ENCODE peak calls at places on chromosomes 1 and 21, in four cellular contexts. G is HepG2, P is GM12878, N is K562. U is an unnamed sample.

GRCh38 chr21:38223893-38224540 is 32.8 kb upstream of the KCNJ15 start:
- DNase-seq in G (no peak), P (no peak), N (no peak), U (peak)

GRCh38 chr1:174969977-174970376 is 29.8 kb upstream of the CACYBP start:
- DNase-seq in G (no peak), P (no peak), N (no peak), U (no peak)

GRCh38 chr1:56925193-56925592 is 40.6 kb downstream of the C8B start:
- DNase-seq in G (no peak), P (no peak), N (no peak), U (no peak)

GRCh38 chr1:209456878-209457277 is 126.6 kb upstream of the CAMK1G start:
- DNase-seq in G (no peak), P (no peak), N (no peak), U (no peak)

GRCh38 chr21:43734830-43735229 is 15.9 kb downstream of the PDXK start:
- DNase-seq in G (no peak), P (no peak), N (no peak), U (no peak)

GRCh38 chr21:30958737-30959136 is 77.4 kb upstream of the KRTAP11-1 start:
- DNase-seq in G (no peak), P (no peak), N (no peak), U (no peak)

GRCh38 chr21:29250642-29251041 is 48.1 kb upstream of the BACH1 start:
- DNase-seq in G (no peak), P (no peak), N (no peak), U (no peak)

GRCh38 chr1:219542828-219543518 is 69.9 kb downstream of the ZC3H11B start:
- DNase-seq in G (no peak), P (no peak), N (no peak), U (no peak)

GRCh38 chr1:55869050-55869449 is 653.9 kb upstream of the USP24 start:
- DNase-seq in G (no peak), P (no peak), N (no peak), U (no peak)

GRCh38 chr1:95027046-95027445 is 45.7 kb downstream of the ALG14 start:
- DNase-seq in G (no peak), P (no peak), N (no peak), U (no peak)

GRCh38 chr1:156387899-156388813 is 19.1 kb downstream of the RHBG start:
- DNase-seq in G (peak), P (no peak), N (no peak), U (peak)

GRCh38 chr1:159918041-159918917 is 7.0 kb downstream of the TAGLN2 start:
- DNase-seq in G (no peak), P (no peak), N (no peak), U (peak)

GRCh38 chr1:201490708-201491131 is 16.2 kb downstream of the CSRP1 start:
- DNase-seq in G (no peak), P (no peak), N (no peak), U (no peak)

GRCh38 chr21:20424943-20425342 is 573.3 kb upstream of the NCAM2 start:
- DNase-seq in G (no peak), P (no peak), N (no peak), U (peak)

GRCh38 chr1:3504823-3505155 is 50.3 kb downstream of the ARHGEF16 start:
- DNase-seq in G (no peak), P (no peak), N (no peak), U (no peak)

GRCh38 chr1:34721241-34721640 is 33.6 kb upstream of the GJB5 start:
- DNase-seq in G (no peak), P (no peak), N (no peak), U (no peak)

GRCh38 chr1:43069481-43070050 is 102.5 kb downstream of the EBNA1BP2 start:
- DNase-seq in G (peak), P (no peak), N (no peak), U (peak)
- TF ChIP-seq TCF7 in G (no peak), P (no peak), N (no peak), U (no peak)

GRCh38 chr1:66652556-66652955 is 99.7 kb upstream of the DYNLT5 start:
- DNase-seq in G (no peak), P (no peak), N (no peak), U (no peak)
- TF ChIP-seq ESRRA in G (no peak), P (no peak), N (no peak), U (no peak)

GRCh38 chr1:172287207-172287606 is 133.3 kb upstream of the C1orf105 start:
- DNase-seq in G (no peak), P (no peak), N (no peak), U (no peak)
- TF ChIP-seq ETV6 in G (no peak), P (no peak), N (no peak), U (no peak)

DNA sequence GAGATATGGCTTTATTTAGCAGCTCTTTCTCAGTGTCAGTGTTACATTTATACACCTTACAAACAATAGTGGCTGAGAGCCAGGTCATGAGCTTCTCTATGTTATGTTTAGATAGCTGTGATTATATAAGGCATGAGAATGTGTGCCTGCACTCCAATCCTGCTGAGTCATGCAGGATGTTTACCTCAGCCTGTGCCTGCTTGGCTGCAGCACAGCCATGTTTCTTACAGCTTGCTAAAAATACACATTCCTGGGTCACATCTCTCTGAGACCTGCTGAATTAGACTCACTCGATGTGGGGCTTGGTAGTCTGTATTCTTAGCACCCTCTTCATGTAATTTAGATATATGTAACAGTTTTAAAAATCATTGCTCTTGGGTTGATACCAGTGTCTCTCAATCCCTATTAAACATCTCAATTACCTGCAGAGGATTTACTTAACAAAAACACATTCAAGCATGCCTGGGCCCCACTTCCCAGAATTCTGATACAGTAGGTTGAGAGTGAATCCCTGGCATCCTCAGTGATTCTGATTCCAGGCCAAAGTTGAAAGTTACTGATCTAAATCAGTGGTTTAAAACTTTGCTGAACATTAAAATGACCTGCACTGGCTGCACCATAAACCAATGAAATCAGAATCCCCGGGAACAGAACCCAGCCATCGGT is 107.5 kb downstream of the GDAP2 start:
- DNase-seq in G (peak), P (no peak), N (no peak), U (no peak)
- TF ChIP-seq TCF7 in G (no peak), P (no peak), N (no peak), U (no peak)

DNA sequence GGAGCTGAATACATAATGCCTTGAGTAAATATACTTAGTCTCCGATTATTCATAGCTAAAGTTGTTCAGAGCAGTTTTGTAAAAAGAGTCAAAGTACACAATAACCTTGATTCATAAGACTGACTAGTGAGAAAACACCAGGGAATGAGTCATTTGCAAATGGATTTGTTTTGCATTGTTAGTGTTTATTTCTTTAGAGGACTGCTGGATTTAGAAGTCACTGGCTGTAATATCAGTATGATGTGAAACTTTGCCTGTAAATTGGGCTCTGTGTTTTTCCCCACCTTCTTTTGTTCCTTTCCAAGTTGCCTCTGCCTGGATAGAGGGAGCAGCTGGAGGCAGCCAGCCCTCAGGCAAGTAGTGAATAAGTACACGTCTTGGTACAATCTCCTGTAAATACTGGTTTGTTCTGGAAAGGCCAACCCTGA is 474.7 kb downstream of the NUF2 start:
- DNase-seq in G (no peak), P (no peak), N (no peak), U (no peak)
- TF ChIP-seq ESRRA in G (no peak), P (no peak), N (no peak), U (no peak)

GRCh38 chr1:24481843-24482610 is 20.6 kb upstream of the RCAN3 start:
- DNase-seq in G (no peak), P (no peak), N (no peak), U (no peak)
- TF ChIP-seq ETV6 in G (no peak), P (no peak), N (no peak), U (no peak)

GRCh38 chr1:151313501-151313900 is 13.7 kb downstream of the PI4KB start:
- DNase-seq in G (no peak), P (no peak), N (no peak), U (no peak)
- TF ChIP-seq TCF7 in G (no peak), P (no peak), N (no peak), U (no peak)

GRCh38 chr1:110047463-110047862 is 13.0 kb downstream of the STRIP1 start:
- DNase-seq in G (no peak), P (no peak), N (no peak), U (no peak)
- TF ChIP-seq ESRRA in G (no peak), P (no peak), N (no peak), U (no peak)

GRCh38 chr1:78673120-78673519 is 23.5 kb downstream of the IFI44 start:
- DNase-seq in G (peak), P (no peak), N (no peak), U (peak)

GRCh38 chr1:78678324-78678723 is 28.7 kb downstream of the IFI44 start:
- DNase-seq in G (no peak), P (no peak), N (no peak), U (no peak)

GRCh38 chr1:78676996-78677395 is 27.4 kb downstream of the IFI44 start:
- DNase-seq in G (no peak), P (no peak), N (no peak), U (no peak)

GRCh38 chr1:78677788-78678187 is 28.2 kb downstream of the IFI44 start:
- DNase-seq in G (no peak), P (no peak), N (no peak), U (no peak)

DNA sequence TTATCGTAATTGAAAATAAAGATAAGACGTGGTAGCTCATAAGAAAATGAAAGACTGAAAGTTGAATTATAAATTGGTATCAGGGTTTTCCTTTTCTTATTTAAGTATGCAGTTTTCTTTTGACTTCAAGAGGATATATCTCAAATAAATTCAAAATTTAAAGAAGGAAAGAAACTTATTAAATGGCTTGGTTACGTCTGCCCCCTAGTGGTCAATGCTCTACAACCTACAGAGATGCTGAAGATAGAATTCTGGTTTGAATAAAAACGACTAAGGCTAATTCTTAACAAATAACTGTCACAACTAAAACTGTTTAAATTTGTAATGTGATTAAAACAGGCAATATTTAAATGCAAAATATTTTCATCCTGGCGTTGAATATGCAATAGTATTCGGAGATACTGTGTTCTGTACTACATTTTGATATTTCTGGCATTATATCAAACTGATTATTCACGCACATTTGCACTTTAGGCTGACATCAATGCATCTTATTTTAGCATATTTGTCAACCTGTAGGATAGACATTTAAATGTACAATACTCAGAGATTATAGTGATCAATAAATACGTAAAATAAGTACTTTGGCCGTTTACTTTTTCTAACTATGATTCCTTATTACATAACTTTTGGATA is 26.8 kb downstream of the IFI44 start:
- DNase-seq in G (peak), P (no peak), N (peak), U (no peak)
- TF ChIP-seq ETV6 in G (no peak), P (no peak), N (no peak), U (no peak)